ENCODE peak calls at places on chromosomes 7 and 10, in five cellular contexts. U, D, M, P and C are unnamed samples.

GRCh38 chr7:151424799-151425198 is 15.0 kb upstream of the WDR86 start:
- DNase-seq in D (no peak), U (no peak), M (peak), P (no peak), C (no peak)

GRCh38 chr10:86346169-86346793 is 20.3 kb downstream of the GRID1 start:
- DNase-seq in P (no peak), D (no peak), M (no peak), U (no peak), C (no peak)

GRCh38 chr7:143965280-143965679 is 10.6 kb downstream of the OR2F1 start:
- DNase-seq in D (no peak), U (no peak), P (no peak), M (no peak), C (no peak)

GRCh38 chr10:969473-970150 is 18.6 kb upstream of the GTPBP4 start:
- DNase-seq in U (no peak), D (no peak), P (no peak), M (no peak), C (no peak)

GRCh38 chr7:157686285-157686894 is 349.6 kb downstream of the DNAJB6 start:
- DNase-seq in D (no peak), U (no peak), M (no peak), P (no peak), C (no peak)

GRCh38 chr10:96814264-96814663 is 17.8 kb upstream of the LCOR start:
- DNase-seq in P (peak), D (peak), U (no peak), M (peak), C (no peak)

GRCh38 chr10:95741807-95742528 is 14.0 kb upstream of the ENTPD1 start:
- DNase-seq in M (peak), D (no peak), P (peak), U (no peak), C (no peak)

GRCh38 chr7:137952406-137952805 is 49.5 kb downstream of the CREB3L2 start:
- DNase-seq in D (no peak), M (no peak), P (no peak), U (no peak), C (no peak)

GRCh38 chr10:48976208-48976607 is 36.6 kb upstream of the LRRC18 start:
- DNase-seq in D (no peak), M (peak), U (no peak), P (peak), C (no peak)

GRCh38 chr7:23743226-23743625 is 33.2 kb downstream of the STK31 start:
- DNase-seq in D (no peak), U (no peak), P (no peak), M (no peak), C (no peak)

GRCh38 chr10:79293841-79294705 is 53.2 kb upstream of the PPIF start:
- DNase-seq in M (peak), P (peak), D (no peak), U (no peak), C (peak)

GRCh38 chr7:25456467-25457171 is 228.3 kb upstream of the NPVF start:
- DNase-seq in D (no peak), U (peak), M (no peak), P (no peak), C (no peak)

GRCh38 chr10:1233031-1233430 is 176.8 kb downstream of the WDR37 start:
- DNase-seq in M (no peak), P (no peak), U (no peak), D (no peak), C (no peak)

GRCh38 chr7:32518534-32519140 is 23.3 kb downstream of the AVL9 start:
- DNase-seq in D (no peak), P (peak), U (no peak), M (peak), C (no peak)

GRCh38 chr7:133020501-133020900 is 61.4 kb downstream of the CHCHD3 start:
- DNase-seq in D (no peak), M (no peak), U (no peak), P (no peak), C (no peak)

GRCh38 chr7:30330134-30331111 is 46.0 kb downstream of the ZNRF2 start:
- DNase-seq in P (no peak), D (no peak), U (no peak), M (peak), C (no peak)

GRCh38 chr7:4058158-4058557 is 623.9 kb upstream of the FOXK1 start:
- DNase-seq in P (no peak), M (peak), D (no peak), U (no peak), C (no peak)

GRCh38 chr10:110556993-110557601 is 10.4 kb upstream of the SMC3 start:
- DNase-seq in P (no peak), U (no peak), D (no peak), M (peak), C (no peak)

GRCh38 chr10:132388901-132389630 is 7.9 kb upstream of the PWWP2B start:
- DNase-seq in P (no peak), M (no peak), U (peak), D (no peak), C (no peak)

GRCh38 chr10:100652406-100653130 is 92.8 kb upstream of the PAX2 start:
- DNase-seq in P (no peak), D (no peak), M (no peak), U (no peak), C (no peak)

GRCh38 chr7:130290745-130291144 is 2.2 kb upstream of the CPA4 start:
- DNase-seq in P (peak), M (peak), U (no peak), D (no peak), C (peak)

GRCh38 chr7:111255576-111255975 is 164.6 kb downstream of the LRRN3 start:
- DNase-seq in U (no peak), M (no peak), P (peak), D (no peak), C (no peak)

GRCh38 chr10:112706580-112706979 is 243.5 kb upstream of the TCF7L2 start:
- DNase-seq in U (no peak), M (no peak), P (no peak), D (no peak), C (no peak)

GRCh38 chr10:30581779-30582380 is 47.7 kb downstream of the LYZL2 start:
- DNase-seq in M (peak), D (no peak), U (no peak), P (peak), C (peak)

GRCh38 chr10:19500959-19501358 is 315.3 kb upstream of the PLXDC2 start:
- DNase-seq in M (no peak), P (no peak), D (no peak), U (no peak), C (no peak)

GRCh38 chr7:151339651-151340377 is 1.8 kb upstream of the NUB1 start:
- DNase-seq in U (no peak), P (no peak), D (no peak), M (no peak), C (no peak)

GRCh38 chr10:11806706-11807105 is 16.4 kb upstream of the PROSER2 start:
- DNase-seq in M (no peak), P (no peak), D (no peak), U (no peak), C (no peak)

GRCh38 chr7:24971333-24972165 is 8.4 kb downstream of the OSBPL3 start:
- DNase-seq in P (peak), D (peak), M (peak), U (no peak), C (peak)

GRCh38 chr7:22400933-22401553 is 44.1 kb upstream of the RAPGEF5 start:
- DNase-seq in U (no peak), P (no peak), D (no peak), M (no peak), C (no peak)

GRCh38 chr7:33334349-33334748 is 205.0 kb downstream of the BBS9 start:
- DNase-seq in D (no peak), M (peak), P (peak), U (no peak), C (no peak)

GRCh38 chr7:32158751-32159360 is 88.6 kb upstream of the PDE1C start:
- DNase-seq in U (no peak), D (no peak), P (no peak), M (peak), C (no peak)

GRCh38 chr7:100649826-100650565 is 6.3 kb downstream of the ACTL6B start:
- DNase-seq in U (no peak), D (no peak), M (no peak), P (no peak), C (no peak)

GRCh38 chr7:100655908-100656674 is at the start of gene ACTL6B:
- DNase-seq in D (no peak), M (peak), U (peak), P (peak), C (no peak)

DNA sequence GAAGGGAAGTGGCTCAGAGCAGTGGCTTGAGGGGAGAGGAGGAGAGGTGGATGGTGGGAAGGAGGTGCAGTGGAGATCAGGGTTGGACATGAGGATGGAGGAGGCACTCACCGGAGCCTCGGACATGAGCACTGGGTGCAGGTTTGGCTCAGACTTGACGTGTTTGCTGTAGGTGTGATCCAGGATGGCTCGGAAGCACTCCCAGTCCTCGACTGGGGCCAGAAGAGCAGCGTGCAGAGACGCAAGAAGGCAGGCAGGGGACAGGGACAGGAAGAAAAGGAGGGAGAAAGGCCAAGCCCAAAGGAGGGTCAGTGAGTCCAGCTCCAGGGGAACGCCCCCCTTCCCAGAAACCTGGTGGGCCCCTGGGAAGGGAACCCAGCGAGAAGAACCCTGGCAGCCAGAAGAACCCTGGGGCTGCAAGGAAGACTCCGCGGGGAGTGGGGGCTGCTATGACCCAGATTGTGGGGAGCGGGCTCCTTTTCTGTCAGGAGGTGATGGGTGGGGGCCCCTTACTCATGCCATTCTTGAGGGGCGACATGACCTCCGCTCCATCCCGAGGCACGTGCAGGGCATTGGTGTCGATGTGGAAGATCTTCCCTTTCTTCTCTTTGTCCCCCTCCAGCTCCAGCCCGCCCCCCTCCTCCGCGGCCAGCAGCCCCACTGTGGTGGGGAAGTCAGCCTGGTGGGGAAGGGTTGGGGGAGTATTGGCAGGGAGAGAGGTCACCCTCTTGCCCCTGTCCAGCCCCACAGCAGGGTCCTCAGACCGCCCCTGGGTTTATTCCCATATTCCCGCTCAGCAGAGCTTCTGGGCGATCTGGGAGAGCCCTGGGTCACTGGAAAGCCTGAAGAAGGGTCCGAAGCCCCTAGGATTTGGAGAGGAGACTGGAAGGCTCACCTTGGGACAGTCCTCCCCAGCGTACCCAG is 1.1 kb downstream of the ACTL6B start:
- DNase-seq in U (no peak), P (no peak), M (no peak), D (no peak), C (no peak)
- H3K4me3 ChIP-seq in U (no peak), P (no peak), M (no peak), D (no peak), C (no peak)

GRCh38 chr7:55534916-55535636 is 37.2 kb downstream of the VOPP1 start:
- DNase-seq in M (no peak), U (no peak), P (no peak), D (no peak), C (no peak)

GRCh38 chr7:55532150-55532917 is 40.0 kb downstream of the VOPP1 start:
- DNase-seq in M (no peak), D (no peak), U (no peak), P (peak), C (no peak)

GRCh38 chr7:55534262-55534915 is 37.9 kb downstream of the VOPP1 start:
- DNase-seq in D (no peak), M (peak), P (peak), U (no peak), C (no peak)

GRCh38 chr7:55533050-55533728 is 39.1 kb downstream of the VOPP1 start:
- DNase-seq in M (peak), U (no peak), D (no peak), P (peak), C (no peak)

DNA sequence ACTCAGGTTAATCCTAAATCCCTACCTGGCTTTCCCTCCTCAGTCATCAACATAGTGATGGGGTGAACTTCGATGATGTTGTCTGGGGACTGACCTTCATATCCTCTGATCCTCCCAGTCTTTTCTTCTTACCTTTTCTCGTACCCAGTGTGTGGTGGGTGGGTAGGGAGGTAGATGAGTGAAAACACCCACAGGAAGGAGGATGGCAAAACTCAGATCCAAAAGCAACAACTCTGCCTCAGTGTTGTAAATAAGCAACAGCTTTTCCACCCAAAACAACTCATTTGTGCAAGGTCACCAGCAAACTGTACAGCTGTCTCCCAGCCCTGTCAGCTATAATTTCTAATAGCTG is 38.6 kb downstream of the VOPP1 start:
- DNase-seq in M (no peak), P (no peak), D (no peak), U (no peak), C (no peak)
- H3K4me3 ChIP-seq in M (no peak), P (no peak), D (no peak), U (no peak), C (no peak)

DNA sequence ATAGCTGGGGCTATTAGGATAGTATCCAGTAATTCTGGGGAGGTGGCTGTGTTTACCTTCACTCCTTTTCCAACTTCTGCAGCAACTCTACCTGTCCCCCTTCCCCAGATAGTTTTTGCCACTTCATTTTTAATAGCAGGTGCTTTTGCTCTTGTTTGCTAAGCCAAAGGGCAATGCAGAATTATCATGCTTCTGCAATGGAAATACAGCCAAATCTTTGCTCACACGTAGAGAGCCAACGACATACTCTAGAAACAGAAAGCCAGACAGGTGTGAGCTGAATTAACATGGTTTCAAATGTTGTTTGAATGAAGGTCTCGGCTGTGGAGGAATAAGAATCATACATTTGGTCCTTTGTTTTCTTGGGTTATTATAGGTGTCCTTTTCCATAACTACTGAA is 14.4 kb downstream of the PLEKHS1 start:
- DNase-seq in P (no peak), D (no peak), U (no peak), M (no peak), C (no peak)
- H3K4me3 ChIP-seq in P (no peak), D (no peak), U (no peak), M (no peak), C (no peak)

GRCh38 chr10:7406712-7407333 is 4.0 kb downstream of the SFMBT2 start:
- DNase-seq in P (no peak), D (no peak), M (no peak), U (peak), C (no peak)

GRCh38 chr10:7407368-7408002 is 3.3 kb downstream of the SFMBT2 start:
- DNase-seq in M (no peak), P (no peak), U (peak), D (no peak), C (no peak)

GRCh38 chr10:7409045-7409731 is 1.6 kb downstream of the SFMBT2 start:
- DNase-seq in U (peak), M (no peak), P (no peak), D (no peak), C (no peak)

GRCh38 chr10:7408494-7409044 is 2.3 kb downstream of the SFMBT2 start:
- DNase-seq in M (peak), D (no peak), U (peak), P (peak), C (no peak)

DNA sequence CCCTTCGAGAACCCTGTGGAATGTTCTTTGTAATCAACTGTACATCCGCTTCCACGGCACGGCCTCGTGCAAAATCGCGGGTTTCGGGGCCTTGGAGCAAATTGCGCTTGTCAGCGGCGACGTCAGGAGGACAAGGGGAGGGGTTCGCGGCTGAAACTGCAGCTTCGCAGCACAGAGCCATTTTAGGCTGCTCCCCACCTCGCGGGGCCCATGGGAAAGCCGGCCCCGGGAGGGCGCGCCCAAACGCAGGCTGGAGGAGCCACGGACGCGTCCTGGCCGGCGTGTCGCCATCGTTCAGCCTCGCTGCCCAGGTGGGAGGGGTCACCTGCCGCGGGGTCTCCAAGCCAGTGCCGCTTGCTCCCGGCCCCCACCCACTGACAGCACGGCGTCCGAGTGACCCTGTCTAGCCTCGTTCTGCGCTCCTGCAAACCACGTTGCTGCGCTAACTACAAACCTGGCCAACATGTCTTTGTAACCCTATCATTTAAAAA is 2.8 kb downstream of the SFMBT2 start:
- DNase-seq in P (no peak), U (peak), M (no peak), D (no peak), C (no peak)
- H3K4me3 ChIP-seq in P (no peak), U (peak), M (peak), D (peak), C (peak)

DNA sequence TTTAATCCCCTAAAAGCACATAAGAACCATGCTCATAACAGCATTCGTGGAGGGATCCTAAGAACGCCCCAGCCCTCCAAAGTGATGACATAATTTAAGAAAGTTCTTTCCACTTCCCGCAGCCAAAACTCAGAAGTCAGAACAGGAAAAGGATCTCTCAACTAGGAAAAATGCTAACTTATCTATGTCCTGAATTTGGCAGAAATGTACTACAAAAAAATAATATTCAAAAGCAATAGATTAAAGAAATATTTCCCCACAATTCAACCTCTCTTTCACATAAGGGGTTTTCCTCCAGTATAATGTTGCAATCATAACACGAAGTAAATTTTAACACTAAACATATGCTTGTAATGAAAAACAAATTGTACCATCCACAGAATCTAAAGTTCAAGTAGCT is 23.0 kb downstream of the ASB13 start:
- DNase-seq in U (no peak), D (no peak), P (no peak), M (no peak), C (no peak)
- H3K4me3 ChIP-seq in U (no peak), D (no peak), P (no peak), M (no peak), C (no peak)

GRCh38 chr10:74981831-74982633 is 129.4 kb upstream of the SAMD8 start:
- DNase-seq in U (no peak), M (no peak), D (no peak), P (no peak), C (no peak)

GRCh38 chr10:74977072-74977471 is 134.4 kb upstream of the SAMD8 start:
- DNase-seq in M (no peak), U (no peak), P (no peak), D (no peak), C (no peak)

GRCh38 chr10:74975758-74976157 is 135.7 kb upstream of the SAMD8 start:
- DNase-seq in M (no peak), D (no peak), U (no peak), P (no peak), C (no peak)

GRCh38 chr10:74976565-74976964 is 134.9 kb upstream of the SAMD8 start:
- DNase-seq in P (no peak), U (no peak), D (no peak), M (no peak), C (no peak)

DNA sequence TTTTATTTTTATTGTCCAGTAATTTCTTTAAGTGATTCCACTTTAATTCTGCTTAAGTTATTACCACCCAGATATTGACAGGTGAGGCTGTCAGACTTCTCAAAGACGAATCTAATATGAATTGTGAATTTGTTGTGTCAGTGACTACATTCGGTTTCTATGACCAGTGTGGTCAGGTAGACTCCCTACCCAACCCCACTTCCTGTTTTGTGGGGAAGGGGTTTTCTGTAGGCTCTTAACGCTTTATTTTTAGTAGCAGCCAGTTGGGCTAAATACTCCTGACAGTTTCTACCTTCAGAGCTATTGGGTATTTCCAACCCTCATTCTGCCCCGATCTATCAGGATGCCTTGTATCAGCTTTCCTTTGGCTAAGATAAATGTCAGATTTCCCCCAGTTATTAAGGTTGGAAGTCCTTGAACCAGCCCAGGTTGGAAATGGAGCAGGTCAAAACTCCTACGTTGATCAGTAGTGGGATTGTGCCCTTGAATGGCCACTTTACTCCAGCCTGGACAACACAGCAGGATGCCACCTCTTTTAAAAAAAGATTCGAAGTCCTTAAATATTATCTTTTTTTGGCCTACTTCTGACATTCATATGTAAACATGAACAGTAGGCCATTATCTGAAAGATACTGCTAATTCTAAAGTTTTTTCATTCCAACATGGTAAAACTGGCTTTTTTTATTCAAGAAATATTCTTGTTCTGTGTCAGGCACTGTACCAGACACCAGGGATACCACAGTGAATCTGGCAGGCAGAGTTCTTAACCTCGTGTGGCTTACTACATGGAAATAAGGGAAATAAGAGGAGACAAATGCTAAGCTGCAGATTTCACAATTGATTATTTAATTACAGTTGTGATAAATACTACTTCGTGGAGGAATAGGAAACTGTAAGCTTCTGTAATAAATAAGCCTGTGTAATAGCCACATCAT is 133.3 kb upstream of the SAMD8 start:
- DNase-seq in U (no peak), M (no peak), D (no peak), P (no peak), C (no peak)
- H3K4me3 ChIP-seq in U (no peak), M (no peak), D (no peak), P (no peak), C (no peak)